ENCODE peak calls at places on chromosome 16, in seven cellular contexts. C is CD4-positive, alpha-beta T cell; J is AG04450; W is left lung; S is stomach; V is heart left ventricle; L is esophagus squamous epithelium. U is an unnamed sample.

GRCh38 chr16:52469091-52469490 is 77.9 kb downstream of the TOX3 start:
- DNase-seq in W (no peak), J (no peak), S (no peak), V (no peak), C (no peak), L (no peak), U (no peak)

GRCh38 chr16:19517424-19518089 is 4.3 kb downstream of the GDE1 start:
- DNase-seq in L (no peak), W (no peak), S (no peak), V (no peak), C (no peak), J (no peak), U (no peak)

GRCh38 chr16:1261131-1261917 is 5.5 kb downstream of the TPSD1 start:
- DNase-seq in C (no peak), V (no peak), S (no peak), W (no peak), L (no peak), J (no peak), U (no peak)

GRCh38 chr16:28301154-28301553 is 8.8 kb downstream of the SBK1 start:
- DNase-seq in J (no peak), L (no peak), W (no peak), V (no peak), C (no peak), S (no peak), U (no peak)

GRCh38 chr16:62256406-62256805 is 220.2 kb upstream of the CDH8 start:
- DNase-seq in S (no peak), C (no peak), W (no peak), V (no peak), L (no peak), J (no peak), U (no peak)

GRCh38 chr16:51685498-51685897 is 534.4 kb upstream of the SALL1 start:
- DNase-seq in C (no peak), J (no peak), L (no peak), S (no peak), V (no peak), W (no peak), U (no peak)

GRCh38 chr16:12390644-12391043 is 413.0 kb downstream of the CPPED1 start:
- DNase-seq in S (no peak), W (no peak), J (no peak), L (no peak), C (no peak), V (no peak), U (no peak)

GRCh38 chr16:73448970-73449369 is 401.0 kb upstream of the ZFHX3 start:
- DNase-seq in S (no peak), J (no peak), W (no peak), C (no peak), L (no peak), V (no peak), U (no peak)

GRCh38 chr16:66263973-66264310 is 102.5 kb upstream of the CDH5 start:
- DNase-seq in W (no peak), L (no peak), V (no peak), S (no peak), J (no peak), C (no peak), U (no peak)

GRCh38 chr16:55357241-55357640 is 33.2 kb downstream of the IRX6 start:
- DNase-seq in C (no peak), L (no peak), J (no peak), W (no peak), S (no peak), V (no peak), U (no peak)

GRCh38 chr16:4182581-4183257 is 59.2 kb downstream of the SRL start:
- DNase-seq in W (no peak), L (no peak), S (no peak), C (no peak), J (no peak), V (peak), U (no peak)

GRCh38 chr16:47342055-47342454 is 118.8 kb downstream of the ITFG1 start:
- DNase-seq in W (no peak), C (no peak), J (no peak), S (no peak), V (no peak), L (no peak), U (no peak)

GRCh38 chr16:47143677-47144558 is at the start of gene NETO2:
- DNase-seq in S (peak), L (no peak), C (peak), V (peak), W (peak), J (no peak), U (peak)

GRCh38 chr16:84640145-84640544 is 8.2 kb upstream of the KLHL36 start:
- DNase-seq in J (no peak), W (no peak), V (no peak), C (no peak), S (no peak), L (no peak), U (no peak)

GRCh38 chr16:13348416-13348815 is 447.0 kb downstream of the SHISA9 start:
- DNase-seq in C (no peak), W (no peak), S (no peak), J (no peak), L (no peak), V (no peak), U (no peak)

GRCh38 chr16:50323335-50324011 is 45.3 kb downstream of the BRD7 start:
- DNase-seq in S (no peak), J (no peak), V (no peak), L (no peak), C (no peak), W (no peak), U (no peak)

GRCh38 chr16:29820271-29820701 is at the start of gene MVP:
- DNase-seq in L (no peak), C (peak), J (no peak), S (peak), V (peak), W (peak), U (peak)

GRCh38 chr16:31472559-31473203 is 729 bp downstream of the TGFB1I1 start:
- DNase-seq in L (no peak), S (peak), W (peak), C (no peak), V (peak), J (peak), U (peak)

GRCh38 chr16:22685162-22685830 is 128.7 kb upstream of the HS3ST2 start:
- DNase-seq in S (no peak), V (no peak), C (no peak), L (no peak), W (no peak), J (no peak), U (peak)

GRCh38 chr16:12262454-12263180 is 286.1 kb downstream of the SNX29 start:
- DNase-seq in C (no peak), L (no peak), V (no peak), W (no peak), J (no peak), S (peak), U (no peak)

GRCh38 chr16:2451851-2452320 is 8.0 kb upstream of the TEDC2 start:
- DNase-seq in W (no peak), J (no peak), S (no peak), C (no peak), V (no peak), L (no peak), U (no peak)

GRCh38 chr16:2449118-2449517 is 10.8 kb upstream of the TEDC2 start:
- DNase-seq in V (no peak), W (no peak), J (no peak), L (no peak), S (no peak), C (no peak), U (no peak)

GRCh38 chr16:2450975-2451381 is 8.9 kb upstream of the TEDC2 start:
- DNase-seq in S (no peak), C (no peak), L (no peak), J (no peak), W (no peak), V (no peak), U (no peak)

GRCh38 chr16:2450535-2450934 is 9.4 kb upstream of the TEDC2 start:
- DNase-seq in V (no peak), W (no peak), L (no peak), S (no peak), C (no peak), J (no peak), U (no peak)

DNA sequence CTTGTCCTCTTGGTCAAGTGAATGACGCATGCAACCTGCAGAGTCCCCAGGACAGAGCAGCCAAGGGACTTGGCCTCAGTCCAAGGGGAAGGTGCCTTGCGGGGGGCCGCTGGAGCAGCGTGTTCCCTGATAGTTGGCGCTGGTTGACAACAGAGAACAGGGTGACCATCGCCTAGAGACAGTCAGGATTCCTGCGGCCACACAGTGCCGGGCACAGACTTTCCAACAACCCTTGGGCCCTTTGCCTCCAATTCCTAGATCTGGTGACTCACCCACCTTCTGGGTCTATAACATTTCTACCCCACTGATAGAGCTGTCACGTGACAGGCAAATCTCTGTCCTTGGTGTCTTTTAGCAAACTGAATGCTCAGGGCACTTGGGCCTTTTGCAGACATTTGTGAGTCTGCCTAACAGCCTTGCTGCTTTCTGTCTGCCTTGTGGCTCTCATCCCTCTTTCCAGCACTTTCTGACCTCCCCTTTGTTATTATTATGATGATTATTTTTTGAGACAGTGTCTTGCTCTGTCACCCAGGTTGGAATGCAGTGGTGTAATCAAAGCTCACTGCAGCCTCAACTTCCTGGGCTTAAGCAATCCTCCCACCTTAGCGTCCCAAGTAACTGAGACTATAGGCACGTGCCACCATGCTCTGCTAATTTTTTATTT is 11.9 kb upstream of the TEDC2 start:
- DNase-seq in W (no peak), C (no peak), V (no peak), L (no peak), J (no peak), S (no peak), U (no peak)
- H3K27ac ChIP-seq in W (no peak), C (no peak), V (no peak), L (no peak), J (peak), S (no peak), U (no peak)

GRCh38 chr16:87006021-87006420 is 311.2 kb downstream of the C16orf95 start:
- DNase-seq in C (no peak), J (no peak), W (no peak), L (no peak), V (no peak), S (no peak), U (no peak)
- H3K27ac ChIP-seq in C (no peak), J (no peak), W (no peak), L (no peak), V (no peak), S (no peak), U (no peak)

GRCh38 chr16:85722066-85722465 is 28.8 kb downstream of the C16orf74 start:
- DNase-seq in W (no peak), L (no peak), V (no peak), J (no peak), C (no peak), S (no peak), U (no peak)
- H3K27ac ChIP-seq in W (no peak), L (no peak), V (no peak), J (no peak), C (no peak), S (no peak), U (no peak)

DNA sequence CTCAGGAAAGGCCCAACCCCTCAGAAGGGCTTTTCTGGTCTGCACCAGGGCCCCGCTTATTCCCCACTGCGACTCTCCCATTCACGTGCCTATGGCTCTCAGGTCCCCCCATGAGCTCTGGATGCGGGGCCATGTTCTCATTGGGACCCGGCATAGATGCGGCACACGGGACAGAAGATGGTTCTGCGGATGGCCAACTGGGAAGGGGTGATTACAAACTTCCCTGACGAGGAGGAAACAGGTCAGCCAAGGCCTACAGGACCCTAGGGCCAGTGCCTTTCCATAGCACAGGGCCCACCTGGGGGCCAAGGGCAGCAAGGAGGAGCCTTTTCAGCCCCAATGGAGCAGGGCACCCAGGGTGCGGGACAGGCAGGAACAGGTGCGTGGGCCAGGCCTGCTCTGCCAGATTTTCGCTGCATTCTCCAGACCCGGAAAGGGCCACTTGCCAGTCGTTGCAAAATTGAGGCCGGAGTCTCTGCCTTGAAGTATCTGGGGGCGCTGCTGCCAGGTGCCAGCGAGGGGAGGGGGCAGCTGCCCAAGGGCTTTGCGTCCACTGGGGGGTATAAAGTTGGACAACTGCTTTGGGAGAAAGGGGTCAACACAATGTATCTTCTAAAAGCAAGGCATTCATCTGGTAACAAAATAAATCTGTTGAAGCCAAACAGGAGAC is 20.5 kb downstream of the SLC7A5 start:
- DNase-seq in S (peak), L (no peak), C (no peak), W (no peak), J (no peak), V (no peak), U (no peak)
- H3K27ac ChIP-seq in S (peak), L (peak), C (no peak), W (no peak), J (no peak), V (no peak), U (peak)

GRCh38 chr16:48539485-48540221 is 70.3 kb downstream of the N4BP1 start:
- DNase-seq in C (no peak), W (no peak), S (no peak), J (no peak), L (no peak), V (no peak), U (peak)

GRCh38 chr16:48540222-48540900 is 69.6 kb downstream of the N4BP1 start:
- DNase-seq in S (no peak), J (no peak), W (peak), V (no peak), L (no peak), C (no peak), U (no peak)

GRCh38 chr16:48542020-48542473 is 67.9 kb downstream of the N4BP1 start:
- DNase-seq in S (no peak), W (peak), J (no peak), L (no peak), V (peak), C (no peak), U (peak)

GRCh38 chr16:48542966-48543365 is 67.0 kb downstream of the N4BP1 start:
- DNase-seq in W (peak), L (no peak), J (no peak), C (no peak), S (no peak), V (no peak), U (peak)

GRCh38 chr16:48541108-48541786 is 68.7 kb downstream of the N4BP1 start:
- DNase-seq in W (peak), C (no peak), S (no peak), J (no peak), V (no peak), L (no peak), U (no peak)
- H3K27ac ChIP-seq in W (no peak), C (no peak), S (no peak), J (no peak), V (no peak), L (peak), U (no peak)

DNA sequence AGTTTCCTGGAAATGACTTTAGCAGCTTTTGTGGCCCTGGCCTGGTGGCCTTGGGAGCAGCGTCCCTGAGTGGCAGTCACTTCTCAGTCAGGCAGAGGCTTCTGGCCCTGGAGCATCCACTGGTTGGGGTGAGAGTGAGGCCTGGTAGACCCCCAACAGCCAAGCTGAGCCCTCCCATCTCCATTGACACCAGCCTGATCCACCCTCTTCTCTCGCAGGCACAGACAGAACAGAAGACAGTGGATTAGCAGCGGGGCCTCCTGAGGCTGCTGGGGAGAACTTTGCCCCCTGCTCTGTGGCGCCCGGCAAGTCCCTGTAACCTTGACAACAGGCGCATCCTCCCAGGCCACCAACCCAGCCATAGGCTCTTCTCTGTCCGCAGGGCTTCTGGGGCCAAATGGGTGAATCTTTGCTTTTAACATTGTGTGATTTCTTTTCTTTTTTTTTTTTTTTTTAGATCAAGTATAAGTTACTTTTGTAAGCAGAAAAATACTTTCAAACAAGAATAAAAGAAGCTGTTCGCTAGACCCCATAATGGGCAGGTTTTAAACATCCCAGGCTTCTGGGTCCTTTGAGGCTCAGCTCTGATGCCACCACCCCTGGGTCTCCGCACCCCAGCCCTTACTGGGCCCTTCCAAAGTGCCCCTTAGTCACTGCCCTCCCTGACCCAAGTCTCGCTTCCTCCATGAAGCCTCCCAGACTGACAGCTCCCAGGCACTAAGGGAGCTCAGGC is 12.7 kb upstream of the FLYWCH1 start:
- DNase-seq in V (no peak), J (no peak), W (no peak), C (no peak), S (no peak), L (no peak), U (no peak)
- H3K27ac ChIP-seq in V (no peak), J (no peak), W (no peak), C (no peak), S (no peak), L (no peak), U (no peak)

GRCh38 chr16:87757841-87758426 is 7.9 kb downstream of the KLHDC4 start:
- DNase-seq in J (peak), L (no peak), V (no peak), C (no peak), S (no peak), W (no peak), U (no peak)
- H3K27ac ChIP-seq in J (no peak), L (no peak), V (no peak), C (no peak), S (no peak), W (no peak), U (no peak)

GRCh38 chr16:75258807-75259141 is 7.3 kb upstream of the BCAR1 start:
- DNase-seq in S (no peak), W (peak), V (no peak), L (no peak), C (no peak), J (no peak), U (no peak)

GRCh38 chr16:75262800-75263127 is 11.3 kb upstream of the BCAR1 start:
- DNase-seq in L (no peak), J (no peak), S (no peak), W (no peak), C (no peak), V (no peak), U (no peak)

GRCh38 chr16:75262104-75262799 is 10.8 kb upstream of the BCAR1 start:
- DNase-seq in S (peak), J (no peak), C (no peak), W (no peak), L (no peak), V (peak), U (peak)

GRCh38 chr16:75261590-75262078 is 10.2 kb upstream of the BCAR1 start:
- DNase-seq in C (no peak), S (no peak), L (no peak), J (no peak), V (peak), W (no peak), U (no peak)

DNA sequence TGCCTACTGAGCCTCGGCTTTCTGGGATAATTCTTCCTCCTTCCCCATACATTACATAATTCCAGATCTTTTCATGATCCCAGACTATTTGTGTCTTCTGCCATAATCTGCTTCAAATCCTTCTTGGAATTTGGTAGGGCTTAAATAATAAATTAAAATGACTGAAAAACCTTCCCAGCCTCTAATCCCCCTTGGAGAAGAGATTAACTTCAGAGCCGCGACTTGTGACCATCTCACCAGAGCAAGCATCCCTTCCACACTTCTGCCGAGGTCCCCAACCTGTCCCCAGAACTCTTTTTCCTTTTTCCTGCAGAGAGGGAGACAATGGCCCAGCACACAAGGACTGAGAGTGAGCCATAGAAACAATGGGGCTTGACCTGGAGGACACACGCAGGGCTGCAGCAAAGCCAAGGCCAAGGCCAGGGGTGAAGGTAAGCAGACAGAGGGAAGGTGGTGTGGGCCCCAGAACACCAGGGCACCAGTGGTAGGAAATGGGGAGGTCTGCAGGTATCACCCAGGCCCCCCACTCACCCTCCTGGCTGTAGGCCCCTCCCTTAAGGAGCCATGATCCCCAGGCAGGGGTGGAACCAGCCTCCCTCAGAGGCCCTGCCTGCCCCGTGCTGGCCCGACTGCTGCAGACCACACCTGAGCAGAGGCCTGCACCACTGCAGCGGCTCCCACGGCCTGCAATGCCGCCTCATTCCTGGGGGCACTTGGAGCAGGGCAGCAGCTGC is 9.6 kb upstream of the BCAR1 start:
- DNase-seq in V (no peak), S (no peak), J (no peak), C (no peak), W (no peak), L (no peak), U (no peak)
- H3K27ac ChIP-seq in V (no peak), S (no peak), J (no peak), C (no peak), W (no peak), L (no peak), U (no peak)

GRCh38 chr16:69881141-69881540 is 70.0 kb upstream of the CLEC18A start:
- DNase-seq in L (no peak), C (no peak), V (no peak), W (no peak), S (no peak), J (no peak), U (no peak)
- H3K27ac ChIP-seq in L (no peak), C (no peak), V (no peak), W (no peak), S (no peak), J (no peak), U (no peak)

DNA sequence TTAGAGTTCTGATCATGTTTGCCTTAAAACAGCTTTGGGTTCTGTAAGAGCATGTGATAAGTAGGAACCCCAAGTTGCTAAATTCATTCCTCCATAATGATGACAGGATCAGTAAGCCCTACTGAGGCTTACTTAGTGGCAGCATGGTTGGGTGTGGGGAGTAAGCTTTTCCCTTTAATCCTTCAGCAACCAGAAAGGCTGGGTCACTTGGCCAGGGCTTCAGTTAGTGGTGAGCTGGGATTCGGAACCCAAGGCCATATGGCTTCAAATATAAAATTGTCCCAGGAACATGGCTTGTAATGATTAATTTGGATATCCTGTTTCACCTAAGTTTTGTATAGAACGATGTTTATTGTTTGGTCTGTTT is 850 bp downstream of the GINS3 start:
- DNase-seq in C (no peak), V (no peak), L (no peak), J (no peak), S (no peak), W (no peak), U (no peak)
- H3K27ac ChIP-seq in C (peak), V (peak), L (peak), J (no peak), S (no peak), W (peak), U (peak)

U was measured in Peyer's patch.